ENCODE peak calls at places on chromosome 13, in ten cellular contexts. B, O, R, U, C, Y, K, W, H and Z are unnamed samples.

GRCh38 chr13:73684286-73684685 is 449.9 kb downstream of the KLF12 start:
- DNase-seq in U (no peak), Y (no peak), H (no peak), W (no peak), O (no peak), K (no peak), B (no peak), C (no peak), R (no peak), Z (no peak)

GRCh38 chr13:60759499-60759898 is 362.5 kb downstream of the TDRD3 start:
- DNase-seq in O (no peak), C (no peak), W (peak; percentile 34), Y (no peak), H (no peak), R (no peak), B (no peak), U (no peak), K (no peak), Z (no peak)

GRCh38 chr13:32179708-32180107 is 135.5 kb downstream of the ZAR1L start:
- DNase-seq in H (no peak), W (no peak), U (no peak), O (no peak), K (no peak), Y (no peak), C (no peak), R (no peak), B (no peak), Z (no peak)

GRCh38 chr13:51971520-51972426 is 39.5 kb downstream of the ATP7B start:
- DNase-seq in R (no peak), H (no peak), Y (no peak), O (no peak), C (no peak), K (no peak), W (no peak), U (no peak), B (no peak), Z (no peak)

GRCh38 chr13:77511552-77511951 is 24.0 kb upstream of the SCEL start:
- DNase-seq in B (peak; percentile 50), C (no peak), W (no peak), K (no peak), R (no peak), H (no peak), O (no peak), U (no peak), Y (no peak), Z (no peak)

GRCh38 chr13:112574476-112575294 is 13.3 kb downstream of the TUBGCP3 start:
- DNase-seq in K (no peak), C (no peak), H (no peak), O (no peak), W (no peak), R (no peak), Y (no peak), U (no peak), B (no peak), Z (no peak)

GRCh38 chr13:101640797-101641400 is 188.4 kb downstream of the ITGBL1 start:
- DNase-seq in B (no peak), H (no peak), U (no peak), O (no peak), K (no peak), R (no peak), W (no peak), Y (peak; percentile 92), C (peak; percentile 73), Z (no peak)

GRCh38 chr13:105679832-105680231 is 855.6 kb downstream of the EFNB2 start:
- DNase-seq in W (no peak), O (no peak), Y (no peak), U (no peak), C (no peak), K (no peak), R (no peak), H (no peak), B (no peak), Z (no peak)

GRCh38 chr13:71695662-71696061 is 171.3 kb downstream of the DACH1 start:
- DNase-seq in R (no peak), Y (no peak), W (no peak), C (no peak), O (no peak), B (no peak), K (no peak), H (no peak), U (no peak), Z (no peak)

GRCh38 chr13:44601596-44601995 is 25.5 kb upstream of the TSC22D1 start:
- DNase-seq in O (no peak), R (no peak), H (no peak), K (no peak), Y (no peak), B (no peak), U (no peak), C (no peak), W (no peak), Z (no peak)

GRCh38 chr13:38358703-38359102 is 9.1 kb downstream of the UFM1 start:
- DNase-seq in B (no peak), Y (no peak), O (no peak), K (no peak), U (no peak), R (no peak), W (no peak), H (no peak), C (no peak), Z (no peak)

GRCh38 chr13:22757530-22758120 is 423.2 kb upstream of the SGCG start:
- DNase-seq in B (peak; percentile 24), H (no peak), R (no peak), Y (no peak), W (no peak), O (no peak), K (no peak), C (no peak), U (no peak), Z (no peak)

GRCh38 chr13:75469087-75469486 is 12.9 kb downstream of the TBC1D4 start:
- DNase-seq in B (no peak), H (no peak), Y (no peak), K (no peak), W (no peak), C (no peak), R (no peak), U (no peak), O (no peak), Z (no peak)

GRCh38 chr13:93625536-93625935 is 398.9 kb downstream of the GPC6 start:
- DNase-seq in O (no peak), U (no peak), Y (no peak), H (no peak), C (no peak), W (no peak), K (no peak), R (no peak), B (no peak), Z (no peak)

DNA sequence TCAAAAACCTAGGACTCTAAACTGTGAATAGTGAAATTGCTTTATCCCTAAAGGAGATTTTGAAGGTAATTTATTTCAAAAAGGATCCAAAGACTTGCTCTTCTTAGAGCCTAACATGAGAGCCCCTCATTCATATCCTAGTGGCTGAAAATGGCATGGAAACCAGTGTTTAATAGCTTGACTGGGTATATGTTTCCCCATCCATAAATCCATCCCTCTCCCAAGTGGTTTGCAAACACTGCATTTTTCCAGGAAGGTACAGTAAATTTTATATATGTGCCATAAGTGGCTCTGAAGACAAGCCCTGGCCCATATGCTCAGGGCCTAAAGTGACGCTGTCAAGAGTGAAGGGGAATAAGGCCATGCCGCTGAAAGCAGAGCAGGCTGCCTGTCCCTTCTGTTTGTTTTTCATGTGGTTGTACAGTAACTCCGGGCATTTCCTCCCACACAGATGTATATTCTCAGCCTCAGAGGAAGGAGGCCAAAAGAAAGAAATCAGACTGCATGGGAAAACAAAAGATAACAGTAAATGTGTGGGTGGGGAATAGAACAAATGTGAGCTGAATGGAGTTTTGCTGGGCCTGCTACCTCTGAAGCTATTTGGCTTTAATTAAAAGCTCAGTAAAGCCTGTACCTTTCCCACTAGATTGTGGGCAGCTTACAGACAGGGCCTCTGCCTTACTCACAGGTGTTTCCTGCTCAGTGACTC is 181.9 kb downstream of the PCDH9 start:
- DNase-seq in R (no peak), B (no peak), W (peak; percentile 13), Y (no peak), C (peak; percentile 9), U (no peak), H (no peak), O (no peak), K (no peak), Z (no peak)
- TF ChIP-seq CTCF in R (no peak), B (no peak), W (no peak), Y (no peak), C (no peak), U (no peak), H (no peak), O (peak; percentile 21), K (no peak), Z (no peak)

GRCh38 chr13:46071590-46072249 is 19.2 kb upstream of the ZC3H13 start:
- DNase-seq in O (no peak), K (no peak), W (no peak), R (no peak), H (no peak), Y (no peak), U (no peak), B (peak; percentile 37), C (no peak), Z (no peak)
- TF ChIP-seq CTCF in O (no peak), K (no peak), W (no peak), R (no peak), H (no peak), Y (no peak), U (no peak), B (no peak), C (no peak), Z (no peak)

GRCh38 chr13:110109140-110109783 is 197.7 kb downstream of the COL4A1 start:
- DNase-seq in O (no peak), U (no peak), Y (peak; percentile 73), B (peak; percentile 82), C (no peak), R (no peak), H (no peak), W (no peak), K (no peak), Z (no peak)

GRCh38 chr13:110110783-110111182 is 196.2 kb downstream of the COL4A1 start:
- DNase-seq in K (no peak), R (no peak), O (no peak), B (no peak), H (no peak), U (no peak), W (no peak), C (no peak), Y (no peak), Z (no peak)

GRCh38 chr13:110108348-110109139 is 198.4 kb downstream of the COL4A1 start:
- DNase-seq in H (peak; percentile 59), Y (peak; percentile 88), W (peak; percentile 64), B (peak; percentile 91), U (peak; percentile 71), K (no peak), C (peak; percentile 78), R (peak; percentile 59), O (peak; percentile 51), Z (peak; percentile 90)

GRCh38 chr13:110107568-110108347 is 199.2 kb downstream of the COL4A1 start:
- DNase-seq in R (no peak), O (no peak), Y (no peak), U (no peak), B (peak; percentile 66), C (no peak), K (no peak), H (no peak), W (no peak), Z (no peak)

GRCh38 chr13:110109910-110110309 is 197.0 kb downstream of the COL4A1 start:
- DNase-seq in K (no peak), R (no peak), C (peak; percentile 81), Y (no peak), W (no peak), H (no peak), O (no peak), U (peak; percentile 83), B (peak; percentile 65), Z (no peak)
- TF ChIP-seq CTCF in K (no peak), R (no peak), C (no peak), Y (no peak), W (no peak), H (no peak), O (no peak), U (no peak), B (no peak), Z (no peak)

GRCh38 chr13:96984061-96984508 is 10.2 kb downstream of the OXGR1 start:
- DNase-seq in U (no peak), H (peak; percentile 95), K (peak; percentile 73), C (peak; percentile 64), O (no peak), W (peak; percentile 58), B (no peak), R (no peak), Y (peak; percentile 87), Z (no peak)
- TF ChIP-seq CTCF in U (no peak), H (peak; percentile 72), K (no peak), C (peak; percentile 16), O (peak; percentile 63), W (peak; percentile 43), B (no peak), R (peak; percentile 21), Y (peak; percentile 51), Z (peak; percentile 41)